ENCODE peak calls at places on chromosomes 1 and 21, in four cellular contexts. R is fibroblast of lung, G is EH, X is NCI-H2029. V is an unnamed sample.

GRCh38 chr1:173269490-173270230 is 62.5 kb upstream of the TNFSF4 start:
- DNase-seq in X (no peak), G (peak), R (peak), V (peak)

GRCh38 chr1:197171531-197171930 is 25.1 kb upstream of the ASPM start:
- DNase-seq in R (peak), X (no peak), G (no peak), V (peak)

GRCh38 chr1:167152192-167152876 is 58.5 kb downstream of the STYXL2 start:
- DNase-seq in R (no peak), X (no peak), G (no peak), V (no peak)

GRCh38 chr1:4768553-4768952 is 114.1 kb downstream of the AJAP1 start:
- DNase-seq in G (no peak), R (no peak), X (no peak), V (no peak)

GRCh38 chr1:3659093-3659492 is 6.8 kb downstream of the TP73 start:
- DNase-seq in X (no peak), G (no peak), R (no peak), V (no peak)

GRCh38 chr1:6465461-6466005 is 440 bp downstream of the TNFRSF25 start:
- DNase-seq in G (no peak), R (no peak), X (no peak), V (no peak)

GRCh38 chr1:245475116-245475515 is 320.3 kb downstream of the KIF26B start:
- DNase-seq in R (peak), G (peak), X (no peak), V (peak)

GRCh38 chr1:202291961-202292712 is 49.6 kb downstream of the UBE2T start:
- DNase-seq in R (peak), G (peak), X (peak), V (peak)

GRCh38 chr1:158040323-158040722 is 46.9 kb downstream of the KIRREL1 start:
- DNase-seq in X (no peak), G (no peak), R (no peak), V (no peak)

GRCh38 chr21:44299085-44299457 is 782 bp upstream of the PFKL start:
- DNase-seq in G (no peak), R (peak), X (no peak), V (peak)

GRCh38 chr1:227776277-227776676 is 39.2 kb upstream of the PRSS38 start:
- DNase-seq in R (peak), G (peak), X (no peak), V (peak)

GRCh38 chr1:26838474-26839338 is 12.2 kb downstream of the ZDHHC18 start:
- DNase-seq in X (no peak), G (no peak), R (no peak), V (peak)

GRCh38 chr21:38756746-38757145 is 49.0 kb upstream of the ETS2 start:
- DNase-seq in X (no peak), G (peak), R (peak), V (peak)

GRCh38 chr1:46533179-46533864 is 18.1 kb downstream of the KNCN start:
- DNase-seq in X (peak), R (peak), G (peak), V (peak)

GRCh38 chr1:60341274-60341673 is 267.7 kb upstream of the C1orf87 start:
- DNase-seq in G (no peak), R (no peak), X (no peak), V (no peak)

GRCh38 chr1:187696092-187696491 is 867.3 kb downstream of the PLA2G4A start:
- DNase-seq in G (peak), R (peak), X (no peak), V (peak)

GRCh38 chr1:8077120-8077573 is 51.0 kb upstream of the ERRFI1 start:
- DNase-seq in G (peak), R (peak), X (peak), V (peak)

GRCh38 chr1:109895720-109896504 is 14.7 kb upstream of the CSF1 start:
- DNase-seq in G (peak), R (peak), X (no peak), V (peak)

GRCh38 chr1:163147019-163147418 is 55.7 kb downstream of the RGS5 start:
- DNase-seq in R (no peak), X (no peak), G (peak), V (no peak)

GRCh38 chr1:110106013-110106941 is 6.0 kb upstream of the UBL4B start:
- DNase-seq in X (no peak), R (peak), G (peak), V (peak)

GRCh38 chr1:232648316-232648715 is 18.4 kb upstream of the SIPA1L2 start:
- DNase-seq in G (peak), R (no peak), X (no peak), V (peak)

GRCh38 chr1:198970919-198971318 is 332.1 kb downstream of the PTPRC start:
- DNase-seq in G (peak), X (no peak), R (peak), V (peak)

GRCh38 chr21:29300547-29301138 is 1.9 kb downstream of the BACH1 start:
- DNase-seq in X (no peak), R (peak), G (no peak), V (peak)

GRCh38 chr1:108884968-108885367 is 8.2 kb downstream of the GPSM2 start:
- DNase-seq in G (no peak), R (no peak), X (no peak), V (no peak)

GRCh38 chr1:34928865-34929496 is 469 bp downstream of the DLGAP3 start:
- DNase-seq in X (no peak), R (no peak), G (no peak), V (no peak)

GRCh38 chr1:113786055-113786454 is 26.2 kb downstream of the RSBN1 start:
- DNase-seq in G (peak), X (no peak), R (peak), V (peak)

GRCh38 chr1:1941868-1942752 is 23.0 kb upstream of the TMEM52 start:
- DNase-seq in X (no peak), R (no peak), G (no peak), V (no peak)

GRCh38 chr1:1793481-1794244 is 15.4 kb upstream of the NADK start:
- DNase-seq in X (no peak), G (no peak), R (no peak), V (no peak)

GRCh38 chr1:224805889-224806288 is 123.6 kb upstream of the DNAH14 start:
- DNase-seq in G (no peak), R (no peak), X (no peak), V (no peak)

GRCh38 chr1:16338961-16339360 is 13.3 kb downstream of the FBXO42 start:
- DNase-seq in X (no peak), R (no peak), G (peak), V (no peak)

GRCh38 chr21:29299046-29299905 is 554 bp downstream of the BACH1 start:
- DNase-seq in R (peak), X (peak), G (peak), V (peak)

GRCh38 chr1:22753396-22754083 is 42.9 kb downstream of the EPHB2 start:
- DNase-seq in X (no peak), R (peak), G (peak), V (peak)

GRCh38 chr21:34558960-34559631 is 47.1 kb upstream of the KCNE1 start:
- DNase-seq in R (no peak), X (no peak), G (no peak), V (no peak)

GRCh38 chr21:41582298-41582840 is 74.4 kb upstream of the TMPRSS2 start:
- DNase-seq in R (no peak), X (no peak), G (no peak), V (no peak)

GRCh38 chr1:226691257-226691656 is 47.8 kb downstream of the ITPKB start:
- DNase-seq in X (no peak), G (no peak), R (no peak), V (no peak)

GRCh38 chr1:50917128-50917795 is 42.8 kb downstream of the FAF1 start:
- DNase-seq in R (no peak), X (no peak), G (no peak), V (no peak)

GRCh38 chr1:65595724-65596123 is 175.3 kb downstream of the LEPR start:
- DNase-seq in X (no peak), R (no peak), G (no peak), V (no peak)

GRCh38 chr21:45950740-45951515 is 30.6 kb upstream of the COL6A1 start:
- DNase-seq in G (peak), R (peak), X (no peak), V (peak)